ENCODE peak calls at places on chromosome 4, in ten cellular contexts. S, Y, K, X, D, U, J, M, C and P are unnamed samples.

GRCh38 chr4:139768913-139769312 is 103.3 kb downstream of the MGST2 start:
- DNase-seq in S (no peak), Y (no peak), K (no peak), X (no peak), D (peak), U (no peak), J (no peak), M (no peak), C (no peak), P (no peak)

GRCh38 chr4:101699441-101700117 is 91.0 kb upstream of the BANK1 start:
- DNase-seq in S (no peak), Y (no peak), K (no peak), X (no peak), D (no peak), U (no peak), J (no peak), M (no peak), C (no peak), P (no peak)

GRCh38 chr4:142516686-142517145 is 329.4 kb downstream of the INPP4B start:
- DNase-seq in S (peak), Y (no peak), K (no peak), X (no peak), D (no peak), U (no peak), J (no peak), M (no peak), C (no peak), P (no peak)

GRCh38 chr4:3670521-3671519 is 95.4 kb upstream of the ADRA2C start:
- DNase-seq in S (no peak), Y (no peak), K (no peak), X (no peak), D (no peak), U (no peak), J (no peak), M (no peak), C (no peak), P (no peak)

GRCh38 chr4:98786866-98787265 is 128.5 kb upstream of the TSPAN5 start:
- DNase-seq in S (no peak), Y (no peak), K (no peak), X (no peak), D (no peak), U (no peak), J (no peak), M (no peak), C (no peak), P (no peak)

GRCh38 chr4:38203609-38204008 is 243.4 kb downstream of the PTTG2 start:
- DNase-seq in S (no peak), Y (no peak), K (no peak), X (no peak), D (no peak), U (no peak), J (no peak), M (no peak), C (no peak), P (no peak)

GRCh38 chr4:172675232-172675631 is 493.4 kb upstream of the GALNT7 start:
- DNase-seq in S (no peak), Y (no peak), K (no peak), X (no peak), D (no peak), U (no peak), J (no peak), M (no peak), C (no peak), P (no peak)

GRCh38 chr4:113248320-113248719 is 198.9 kb downstream of the ANK2 start:
- DNase-seq in S (no peak), Y (no peak), K (no peak), X (no peak), D (no peak), U (peak), J (no peak), M (no peak), C (no peak), P (no peak)

GRCh38 chr4:14264437-14264836 is 636.9 kb upstream of the BOD1L1 start:
- DNase-seq in S (no peak), Y (no peak), K (no peak), X (no peak), D (peak), U (no peak), J (no peak), M (no peak), C (no peak), P (no peak)

GRCh38 chr4:69658133-69658532 is 5.1 kb upstream of the UGT2A1 start:
- DNase-seq in S (no peak), Y (no peak), K (no peak), X (no peak), D (no peak), U (no peak), J (no peak), M (no peak), C (no peak), P (no peak)

GRCh38 chr4:95910749-95911148 is 70.9 kb downstream of the PDHA2 start:
- DNase-seq in S (no peak), Y (no peak), K (no peak), X (no peak), D (no peak), U (no peak), J (no peak), M (no peak), C (no peak), P (no peak)

GRCh38 chr4:184596617-184597185 is 52.5 kb downstream of the CASP3 start:
- DNase-seq in S (no peak), Y (no peak), K (no peak), X (no peak), D (peak), U (no peak), J (no peak), M (no peak), C (no peak), P (no peak)

GRCh38 chr4:39166670-39167069 is 15.7 kb upstream of the WDR19 start:
- DNase-seq in S (no peak), Y (no peak), K (no peak), X (no peak), D (no peak), U (no peak), J (no peak), M (no peak), C (no peak), P (no peak)

GRCh38 chr4:17385403-17385802 is 126.5 kb downstream of the QDPR start:
- DNase-seq in S (no peak), Y (no peak), K (no peak), X (peak), D (peak), U (no peak), J (peak), M (no peak), C (no peak), P (no peak)

GRCh38 chr4:10089346-10089745 is 27.3 kb downstream of the WDR1 start:
- DNase-seq in S (no peak), Y (no peak), K (no peak), X (no peak), D (peak), U (no peak), J (no peak), M (no peak), C (no peak), P (no peak)

GRCh38 chr4:10115657-10116624 is 658 bp downstream of the WDR1 start:
- DNase-seq in S (no peak), Y (no peak), K (no peak), X (peak), D (peak), U (peak), J (no peak), M (no peak), C (no peak), P (peak)

GRCh38 chr4:53147711-53148110 is 218.2 kb downstream of the SCFD2 start:
- DNase-seq in S (no peak), Y (no peak), K (no peak), X (no peak), D (no peak), U (no peak), J (no peak), M (no peak), C (no peak), P (no peak)

GRCh38 chr4:38128478-38129451 is 168.6 kb downstream of the PTTG2 start:
- DNase-seq in S (no peak), Y (no peak), K (no peak), X (peak), D (peak), U (no peak), J (no peak), M (no peak), C (no peak), P (no peak)